ENCODE peak calls at places on chromosome 22, in ten cellular contexts. K, I, P, Y, S, Q, B, G, C and N are unnamed samples.

GRCh38 chr22:38742176-38742942 is 13.4 kb downstream of the SUN2 start:
- DNase-seq in Y (no peak), P (no peak), S (no peak), C (no peak), B (no peak), Q (no peak), I (no peak), G (no peak), K (no peak), N (no peak)

GRCh38 chr22:49016909-49017768 is 810.5 kb downstream of the BRD1 start:
- DNase-seq in Y (no peak), G (no peak), K (no peak), B (no peak), S (no peak), I (no peak), Q (no peak), P (peak), C (no peak), N (no peak)

GRCh38 chr22:20646906-20647305 is 127.0 kb upstream of the SERPIND1 start:
- DNase-seq in K (no peak), C (no peak), P (no peak), Y (no peak), G (no peak), Q (no peak), B (no peak), I (no peak), S (no peak), N (no peak)

GRCh38 chr22:39989633-39990032 is 5.1 kb upstream of the FAM83F start:
- DNase-seq in G (no peak), K (no peak), P (no peak), C (no peak), S (no peak), I (no peak), Y (no peak), Q (no peak), B (no peak), N (no peak)

GRCh38 chr22:30829901-30830550 is 135.4 kb downstream of the OSBP2 start:
- DNase-seq in I (no peak), S (no peak), C (no peak), B (no peak), K (no peak), P (no peak), Y (no peak), G (no peak), Q (no peak), N (peak)

GRCh38 chr22:39221999-39222686 is 22.6 kb downstream of the PDGFB start:
- DNase-seq in K (no peak), C (no peak), Q (no peak), I (no peak), G (no peak), S (no peak), B (no peak), Y (no peak), P (no peak), N (no peak)

GRCh38 chr22:35154937-35155387 is 89.0 kb downstream of the ISX start:
- DNase-seq in B (no peak), C (peak), K (peak), Q (peak), I (no peak), P (peak), G (peak), Y (peak), S (peak), N (peak)

GRCh38 chr22:45598596-45599217 is 72.9 kb upstream of the ATXN10 start:
- DNase-seq in Q (no peak), I (no peak), G (no peak), S (no peak), B (no peak), K (no peak), Y (no peak), P (no peak), C (no peak), N (no peak)

GRCh38 chr22:19691007-19691720 is 23.1 kb upstream of the SEPTIN5 start:
- DNase-seq in Y (no peak), K (no peak), C (no peak), I (no peak), G (no peak), B (no peak), Q (no peak), S (no peak), P (no peak), N (no peak)

GRCh38 chr22:27459955-27460354 is 341.6 kb downstream of the MN1 start:
- DNase-seq in Q (no peak), I (no peak), Y (no peak), B (no peak), S (no peak), K (no peak), P (no peak), C (no peak), G (no peak), N (no peak)

GRCh38 chr22:23549198-23549595 is 30.9 kb downstream of the IGLL1 start:
- DNase-seq in I (no peak), K (no peak), G (no peak), S (no peak), P (no peak), C (no peak), Y (no peak), B (no peak), Q (no peak), N (no peak)

GRCh38 chr22:24594569-24595120 is 1.8 kb upstream of the LRRC75B start:
- DNase-seq in C (peak), P (no peak), Q (no peak), B (no peak), K (no peak), S (no peak), I (no peak), G (no peak), Y (no peak), N (no peak)

GRCh38 chr22:49633010-49633324 is 194.7 kb downstream of the BRD1 start:
- DNase-seq in C (no peak), G (peak), Y (no peak), S (no peak), K (no peak), Q (no peak), P (no peak), B (no peak), I (no peak), N (no peak)

GRCh38 chr22:39234157-39234793 is 10.5 kb downstream of the PDGFB start:
- DNase-seq in S (no peak), C (no peak), B (no peak), I (no peak), Q (no peak), P (no peak), G (peak), K (no peak), Y (no peak), N (no peak)

GRCh38 chr22:38238519-38239051 is 34.2 kb downstream of the TMEM184B start:
- DNase-seq in G (no peak), S (peak), K (no peak), Y (no peak), P (no peak), Q (no peak), I (no peak), C (peak), B (no peak), N (peak)

GRCh38 chr22:37678372-37678771 is 2.9 kb downstream of the LGALS1 start:
- DNase-seq in C (no peak), Q (no peak), P (no peak), Y (no peak), S (no peak), I (no peak), K (no peak), B (no peak), G (no peak), N (no peak)

GRCh38 chr22:45320326-45320976 is 10.7 kb downstream of the FAM118A start:
- DNase-seq in I (no peak), K (no peak), P (no peak), C (no peak), S (no peak), G (no peak), B (no peak), Y (no peak), Q (no peak), N (no peak)

GRCh38 chr22:48061726-48062125 is 1299.3 kb downstream of the TBC1D22A start:
- DNase-seq in B (no peak), C (no peak), K (no peak), P (no peak), Y (no peak), G (no peak), I (no peak), Q (no peak), S (no peak), N (no peak)

GRCh38 chr22:22928666-22929380 is 41.2 kb downstream of the IGLL5 start:
- DNase-seq in P (peak), S (no peak), G (no peak), Y (no peak), K (no peak), B (peak), C (no peak), I (no peak), Q (peak), N (peak)

GRCh38 chr22:48204296-48204695 is 1441.8 kb downstream of the TBC1D22A start:
- DNase-seq in C (no peak), B (no peak), I (no peak), G (no peak), K (no peak), Q (no peak), Y (no peak), P (no peak), S (no peak), N (no peak)

GRCh38 chr22:37279469-37279868 is 2.8 kb upstream of the CYTH4 start:
- DNase-seq in C (no peak), P (no peak), I (no peak), S (no peak), K (no peak), G (peak), Y (no peak), B (no peak), Q (no peak), N (no peak)

GRCh38 chr22:50696799-50697561 is 24.4 kb downstream of the SHANK3 start:
- DNase-seq in K (no peak), S (no peak), P (no peak), G (peak), I (no peak), Y (no peak), C (no peak), B (no peak), Q (no peak), N (peak)

GRCh38 chr22:48894804-48895250 is 932.8 kb downstream of the BRD1 start:
- DNase-seq in G (no peak), Y (no peak), B (no peak), Q (no peak), C (no peak), I (no peak), P (no peak), K (no peak), S (no peak), N (no peak)

GRCh38 chr22:33300165-33300564 is 242.0 kb upstream of the SYN3 start:
- DNase-seq in B (no peak), Y (no peak), Q (no peak), G (no peak), C (peak), S (no peak), I (no peak), K (peak), P (no peak), N (no peak)

GRCh38 chr22:47107431-47107830 is 345.0 kb downstream of the TBC1D22A start:
- DNase-seq in C (no peak), B (no peak), K (no peak), P (no peak), S (no peak), Q (no peak), I (no peak), G (no peak), Y (no peak), N (peak)

GRCh38 chr22:36887164-36887563 is 26.3 kb upstream of the CSF2RB start:
- DNase-seq in B (no peak), S (no peak), C (no peak), I (no peak), Y (no peak), Q (no peak), G (no peak), K (no peak), P (no peak), N (no peak)

GRCh38 chr22:47748887-47749286 is 986.4 kb downstream of the TBC1D22A start:
- DNase-seq in Y (no peak), C (no peak), B (no peak), P (no peak), G (no peak), S (no peak), Q (no peak), K (no peak), I (no peak), N (no peak)

GRCh38 chr22:42536166-42536565 is 16.6 kb upstream of the RRP7A start:
- DNase-seq in C (no peak), B (no peak), G (no peak), I (no peak), P (no peak), S (no peak), Q (no peak), K (no peak), Y (no peak), N (no peak)

GRCh38 chr22:31177420-31178162 is 17.6 kb downstream of the RNF185 start:
- DNase-seq in K (peak), G (no peak), P (no peak), S (no peak), Q (no peak), Y (no peak), I (no peak), B (no peak), C (peak), N (peak)

GRCh38 chr22:35299717-35300497 is at the start of gene TOM1:
- DNase-seq in Q (peak), C (peak), P (peak), Y (peak), S (peak), K (peak), I (peak), G (peak), B (peak), N (peak)

GRCh38 chr22:28952857-28953256 is 69.5 kb downstream of the ZNRF3 start:
- DNase-seq in C (peak), P (no peak), B (no peak), G (no peak), I (no peak), Q (no peak), K (no peak), Y (no peak), S (no peak), N (no peak)

GRCh38 chr22:27591060-27591459 is 210.5 kb downstream of the MN1 start:
- DNase-seq in K (no peak), Y (no peak), G (no peak), Q (no peak), I (no peak), P (no peak), S (no peak), C (no peak), B (no peak), N (no peak)